ENCODE peak calls at places on chromosomes 7 and 10, in seven cellular contexts. F is adrenal gland, J is IMR-90, T is dorsolateral prefrontal cortex, N is brain microvascular endothelial cell, E is bronchial epithelial cell, Y is cardiac muscle cell. R is an unnamed sample.
A peak's percentile ranks its signal among the peaks of the same experiment; 100 is the strongest.

GRCh38 chr7:44275829-44276570 is 49.4 kb downstream of the CAMK2B start:
- DNase-seq in F (no peak), J (no peak), T (no peak), N (no peak), E (no peak), Y (peak; percentile 82), R (peak; percentile 72)

GRCh38 chr10:38600146-38600545 is 506.0 kb downstream of the ZNF37A start:
- DNase-seq in F (no peak), J (no peak), T (no peak), N (no peak), E (no peak), Y (no peak), R (no peak)

GRCh38 chr7:16754869-16755317 is 1.3 kb downstream of the TSPAN13 start:
- DNase-seq in F (no peak), J (no peak), T (no peak), N (no peak), E (peak; percentile 35), Y (no peak), R (no peak)

GRCh38 chr7:134690614-134691504 is 44.2 kb downstream of the BPGM start:
- DNase-seq in F (no peak), J (peak; percentile 24), T (peak; percentile 88), N (peak; percentile 21), E (no peak), Y (no peak), R (peak; percentile 54)

GRCh38 chr7:5646846-5647245 is 134.6 kb downstream of the RNF216 start:
- DNase-seq in F (no peak), J (peak; percentile 76), T (no peak), N (no peak), E (peak; percentile 99), Y (no peak), R (no peak)

GRCh38 chr7:138089080-138089901 is 13.0 kb downstream of the AKR1D1 start:
- DNase-seq in F (no peak), J (no peak), T (no peak), N (peak; percentile 21), E (peak; percentile 84), Y (no peak), R (no peak)

GRCh38 chr7:156780724-156781455 is 112.1 kb downstream of the LMBR1 start:
- DNase-seq in F (no peak), J (no peak), T (no peak), N (no peak), E (no peak), Y (no peak), R (no peak)

GRCh38 chr7:117179701-117180100 is 143.2 kb downstream of the WNT2 start:
- DNase-seq in F (no peak), J (no peak), T (no peak), N (no peak), E (no peak), Y (no peak), R (no peak)

GRCh38 chr10:50603151-50603850 is 20.5 kb downstream of the SGMS1 start:
- DNase-seq in F (no peak), J (no peak), T (no peak), N (no peak), E (no peak), Y (no peak), R (no peak)

GRCh38 chr7:98086231-98086855 is 20.3 kb upstream of the LMTK2 start:
- DNase-seq in F (peak; percentile 66), J (no peak), T (no peak), N (no peak), E (peak; percentile 89), Y (no peak), R (no peak)

GRCh38 chr10:34744590-34744989 is 70.5 kb downstream of the PARD3 start:
- DNase-seq in F (no peak), J (no peak), T (no peak), N (no peak), E (no peak), Y (no peak), R (no peak)

GRCh38 chr7:50309736-50310135 is 5.2 kb downstream of the IKZF1 start:
- DNase-seq in F (no peak), J (no peak), T (no peak), N (no peak), E (no peak), Y (no peak), R (no peak)

GRCh38 chr7:50310361-50310760 is 5.8 kb downstream of the IKZF1 start:
- DNase-seq in F (no peak), J (no peak), T (no peak), N (no peak), E (no peak), Y (no peak), R (no peak)

GRCh38 chr7:50314778-50315177 is 10.3 kb downstream of the IKZF1 start:
- DNase-seq in F (no peak), J (no peak), T (no peak), N (no peak), E (no peak), Y (no peak), R (no peak)

GRCh38 chr7:50312589-50313162 is 8.2 kb downstream of the IKZF1 start:
- DNase-seq in F (no peak), J (no peak), T (no peak), N (no peak), E (no peak), Y (no peak), R (no peak)

DNA sequence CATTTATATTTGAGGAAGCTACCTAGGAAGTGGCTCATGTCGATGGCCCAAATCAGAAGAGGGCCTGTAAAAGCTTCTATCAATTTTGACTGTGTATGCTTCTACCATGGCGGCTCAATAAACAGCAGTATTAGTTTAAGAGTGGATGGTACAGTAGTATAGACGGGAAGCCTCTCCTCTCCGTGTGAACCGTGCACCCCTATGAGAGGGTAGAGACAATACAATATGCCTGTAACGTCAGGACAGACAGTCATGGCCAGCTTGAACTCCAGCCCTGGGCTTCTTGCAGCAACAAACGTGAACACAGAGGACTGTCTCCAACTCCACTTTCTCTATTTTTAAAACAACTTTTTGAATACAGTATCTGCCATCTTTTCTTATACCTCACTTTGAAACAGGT is 7.7 kb downstream of the IKZF1 start:
- DNase-seq in F (no peak), J (no peak), T (no peak), N (no peak), E (no peak), Y (no peak), R (no peak)
- H3K27me3 ChIP-seq in F (no peaks in the 10 kb centered on the region), J (peaks cover 4% of the 10 kb centered on the region), T (no peaks in the 10 kb centered on the region), N (peaks cover 6% of the 10 kb centered on the region), E (peaks cover 4% of the 10 kb centered on the region), Y (peaks cover 30% of the 10 kb centered on the region), R (peaks cover 4% of the 10 kb centered on the region)

DNA sequence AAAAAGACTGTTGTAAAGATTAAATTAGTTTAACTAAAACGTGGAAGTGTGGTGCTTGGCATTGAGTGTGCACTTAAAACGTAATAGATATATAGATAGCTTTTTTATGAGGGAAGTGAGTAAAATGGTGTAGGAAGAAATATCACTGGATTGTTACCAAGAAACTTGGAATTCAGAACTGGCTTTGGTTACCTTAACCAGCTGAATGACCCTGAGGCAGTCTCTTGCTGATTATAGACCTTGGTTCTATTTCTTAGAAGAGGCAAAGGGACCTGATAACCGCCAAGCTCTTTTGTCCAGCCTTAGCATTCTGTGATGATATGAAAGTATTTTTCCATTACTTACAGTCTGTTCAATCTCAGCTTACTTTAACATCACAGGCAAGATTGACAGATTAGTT is 3.8 kb downstream of the REEP3 start:
- DNase-seq in F (no peak), J (no peak), T (no peak), N (no peak), E (no peak), Y (no peak), R (no peak)
- H3K27me3 ChIP-seq in F (no peaks in the 10 kb centered on the region), J (no peaks in the 10 kb centered on the region), T (no peaks in the 10 kb centered on the region), N (no peaks in the 10 kb centered on the region), E (no peaks in the 10 kb centered on the region), Y (no peaks in the 10 kb centered on the region), R (no peaks in the 10 kb centered on the region)

GRCh38 chr10:98461500-98461842 is 14.7 kb upstream of the HPS1 start:
- DNase-seq in F (no peak), J (no peak), T (no peak), N (no peak), E (no peak), Y (no peak), R (no peak)

GRCh38 chr10:98465866-98466265 is 19.1 kb upstream of the HPS1 start:
- DNase-seq in F (no peak), J (no peak), T (no peak), N (no peak), E (no peak), Y (peak; percentile 68), R (no peak)

GRCh38 chr10:98463022-98463421 is 16.3 kb upstream of the HPS1 start:
- DNase-seq in F (no peak), J (no peak), T (no peak), N (no peak), E (no peak), Y (no peak), R (no peak)

GRCh38 chr10:98466916-98467505 is 20.3 kb upstream of the HPS1 start:
- DNase-seq in F (no peak), J (no peak), T (no peak), N (no peak), E (no peak), Y (no peak), R (no peak)

DNA sequence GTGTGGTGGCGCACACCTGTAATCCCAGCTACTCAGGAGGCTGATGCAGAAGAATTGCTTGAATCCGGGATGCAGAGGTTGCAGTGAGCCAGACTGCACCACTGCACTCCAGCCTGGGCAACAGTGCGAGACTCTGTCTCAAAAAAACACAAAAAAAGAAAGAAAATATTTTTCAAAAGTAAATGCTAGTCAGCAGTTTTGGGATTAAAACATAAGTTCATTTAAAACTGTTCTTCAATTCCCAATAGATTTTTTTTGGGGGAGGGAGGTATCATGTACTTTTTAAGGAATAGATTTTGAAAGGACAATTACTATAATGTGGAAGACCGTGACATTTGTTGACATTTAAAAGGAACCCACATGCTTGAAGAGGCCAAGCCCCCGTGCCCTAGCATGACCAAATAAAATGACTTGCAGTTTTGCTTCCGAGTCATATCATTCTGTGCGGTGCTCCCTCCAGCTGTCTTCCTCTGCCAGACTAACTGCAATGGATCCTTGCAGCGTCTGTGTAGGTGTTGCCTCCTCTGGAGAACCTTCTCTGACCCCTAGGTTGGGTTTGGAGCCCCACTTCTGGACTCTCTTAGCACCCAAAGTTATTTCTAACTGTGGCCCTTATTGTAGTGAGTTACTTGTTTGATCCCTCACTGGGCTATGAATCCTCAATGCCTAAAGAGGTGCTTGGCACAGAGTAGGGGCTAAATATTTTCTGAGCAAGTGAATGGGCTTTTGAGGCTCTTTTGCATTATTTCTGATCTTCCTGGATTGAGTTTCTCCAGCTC is 17.4 kb upstream of the HPS1 start:
- DNase-seq in F (no peak), J (peak; percentile 12), T (no peak), N (no peak), E (no peak), Y (no peak), R (no peak)
- H3K27me3 ChIP-seq in F (no peaks in the 10 kb centered on the region), J (peaks cover 6% of the 10 kb centered on the region), T (no peaks in the 10 kb centered on the region), N (no peaks in the 10 kb centered on the region), E (peaks cover 3% of the 10 kb centered on the region), Y (no peaks in the 10 kb centered on the region), R (no peaks in the 10 kb centered on the region)

DNA sequence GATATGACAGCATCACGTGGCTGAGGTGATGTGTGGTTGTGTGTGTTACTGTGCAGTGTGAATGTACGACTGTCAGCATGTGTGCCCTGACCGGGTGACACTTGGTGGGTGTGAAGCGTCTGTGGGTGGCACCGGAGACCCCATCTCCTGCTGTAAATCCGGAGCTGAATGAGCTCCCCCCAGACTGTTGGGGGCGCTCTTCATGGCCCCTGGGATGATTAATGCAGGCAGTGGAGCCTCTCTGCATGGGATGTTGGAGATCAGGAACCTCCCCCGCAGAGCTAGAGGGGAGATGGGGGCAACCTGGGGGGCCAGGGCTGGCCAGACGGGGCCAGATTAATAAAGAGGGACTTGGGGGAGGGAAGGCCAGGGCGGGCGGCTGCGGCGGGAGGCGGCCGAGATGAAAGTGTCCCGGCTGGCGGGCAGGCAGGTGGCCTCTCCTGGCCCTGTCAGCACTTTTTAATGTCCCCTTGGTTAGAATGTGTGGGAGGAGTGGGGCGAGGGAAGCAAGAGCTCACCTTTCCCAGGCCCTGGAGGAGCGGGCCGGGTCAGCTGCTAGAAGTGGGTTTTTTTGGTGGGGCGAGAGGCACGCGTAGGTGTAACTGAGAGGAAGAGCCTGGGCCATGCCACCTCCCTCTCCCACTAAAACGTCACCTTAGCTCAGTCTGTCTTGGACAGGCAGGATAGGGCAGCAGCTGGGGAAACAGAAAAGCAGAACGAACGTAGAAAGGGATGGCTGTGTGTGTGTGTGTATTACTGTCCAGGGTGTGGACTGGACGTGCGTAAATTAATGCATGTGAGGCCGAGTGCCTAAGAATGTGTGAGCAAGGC is 34.2 kb downstream of the HIF1AN start:
- DNase-seq in F (no peak), J (no peak), T (no peak), N (no peak), E (no peak), Y (peak; percentile 37), R (no peak)
- H3K27me3 ChIP-seq in F (peaks cover 30% of the 10 kb centered on the region), J (peaks cover 61% of the 10 kb centered on the region), T (peaks cover 4% of the 10 kb centered on the region), N (peaks cover 38% of the 10 kb centered on the region), E (peaks cover 29% of the 10 kb centered on the region), Y (peaks cover 35% of the 10 kb centered on the region), R (no peaks in the 10 kb centered on the region)

R was measured in right cardiac atrium.